ENCODE peak calls at places on chromosomes 6 and 20, in seven cellular contexts. One of them, this sample, is unnamed.

GRCh38 chr20:62891111-62891510 is 29.5 kb upstream of the TCFL5 start:
- DNase-seq in type B pancreatic cell: no peak
- DNase-seq in substantia nigra: no peak
- DNase-seq in SW 1271: no peak
- DNase-seq in uterus: no peak
- DNase-seq in GM12878: no peak
- DNase-seq in cardiac fibroblast: no peak
- DNase-seq in this sample: no peak

GRCh38 chr6:116106146-116106545 is 5.5 kb downstream of the NT5DC1 start:
- DNase-seq in SW 1271: no peak
- DNase-seq in type B pancreatic cell: no peak
- DNase-seq in GM12878: no peak
- DNase-seq in substantia nigra: no peak
- DNase-seq in cardiac fibroblast: peak
- DNase-seq in uterus: no peak
- DNase-seq in this sample: no peak

GRCh38 chr6:166313255-166314070 is 5.3 kb upstream of the PRR18 start:
- DNase-seq in uterus: no peak
- DNase-seq in type B pancreatic cell: no peak
- DNase-seq in GM12878: peak
- DNase-seq in substantia nigra: no peak
- DNase-seq in SW 1271: no peak
- DNase-seq in cardiac fibroblast: peak
- DNase-seq in this sample: no peak

GRCh38 chr20:57160985-57161384 is 105.5 kb downstream of the BMP7 start:
- DNase-seq in type B pancreatic cell: no peak
- DNase-seq in GM12878: no peak
- DNase-seq in SW 1271: no peak
- DNase-seq in uterus: no peak
- DNase-seq in cardiac fibroblast: no peak
- DNase-seq in substantia nigra: no peak
- DNase-seq in this sample: no peak

GRCh38 chr20:7859371-7859802 is 80.9 kb downstream of the HAO1 start:
- DNase-seq in type B pancreatic cell: no peak
- DNase-seq in cardiac fibroblast: peak
- DNase-seq in GM12878: peak
- DNase-seq in SW 1271: peak
- DNase-seq in uterus: no peak
- DNase-seq in substantia nigra: no peak
- DNase-seq in this sample: no peak

GRCh38 chr6:100553243-100553642 is 88.5 kb upstream of the SIM1 start:
- DNase-seq in substantia nigra: no peak
- DNase-seq in cardiac fibroblast: no peak
- DNase-seq in uterus: no peak
- DNase-seq in GM12878: no peak
- DNase-seq in SW 1271: no peak
- DNase-seq in type B pancreatic cell: no peak
- DNase-seq in this sample: no peak

GRCh38 chr6:112773217-112773616 is 426.1 kb downstream of the RFPL4B start:
- DNase-seq in SW 1271: no peak
- DNase-seq in uterus: no peak
- DNase-seq in substantia nigra: no peak
- DNase-seq in GM12878: no peak
- DNase-seq in type B pancreatic cell: no peak
- DNase-seq in cardiac fibroblast: no peak
- DNase-seq in this sample: no peak

GRCh38 chr6:12939314-12939713 is 222.7 kb downstream of the PHACTR1 start:
- DNase-seq in GM12878: no peak
- DNase-seq in uterus: no peak
- DNase-seq in SW 1271: no peak
- DNase-seq in cardiac fibroblast: peak
- DNase-seq in substantia nigra: no peak
- DNase-seq in type B pancreatic cell: no peak
- DNase-seq in this sample: no peak

GRCh38 chr6:142694054-142694453 is 250.9 kb downstream of the HIVEP2 start:
- DNase-seq in cardiac fibroblast: peak
- DNase-seq in uterus: no peak
- DNase-seq in type B pancreatic cell: no peak
- DNase-seq in GM12878: no peak
- DNase-seq in substantia nigra: no peak
- DNase-seq in SW 1271: no peak
- DNase-seq in this sample: no peak

GRCh38 chr20:9989066-9989724 is 45.6 kb upstream of the ANKEF1 start:
- DNase-seq in GM12878: no peak
- DNase-seq in SW 1271: no peak
- DNase-seq in cardiac fibroblast: peak
- DNase-seq in substantia nigra: no peak
- DNase-seq in type B pancreatic cell: no peak
- DNase-seq in uterus: no peak
- DNase-seq in this sample: no peak

GRCh38 chr6:43973351-43973750 is 153.9 kb downstream of the MRPL14 start:
- DNase-seq in substantia nigra: no peak
- DNase-seq in uterus: no peak
- DNase-seq in GM12878: no peak
- DNase-seq in type B pancreatic cell: peak
- DNase-seq in SW 1271: no peak
- DNase-seq in cardiac fibroblast: no peak
- DNase-seq in this sample: no peak

GRCh38 chr6:14822689-14823088 is 423.2 kb upstream of the JARID2 start:
- DNase-seq in GM12878: no peak
- DNase-seq in substantia nigra: no peak
- DNase-seq in type B pancreatic cell: no peak
- DNase-seq in uterus: no peak
- DNase-seq in cardiac fibroblast: no peak
- DNase-seq in SW 1271: no peak
- DNase-seq in this sample: no peak

GRCh38 chr6:3919130-3919628 is 70.0 kb downstream of the FAM50B start:
- DNase-seq in cardiac fibroblast: peak
- DNase-seq in type B pancreatic cell: no peak
- DNase-seq in substantia nigra: no peak
- DNase-seq in uterus: no peak
- DNase-seq in SW 1271: no peak
- DNase-seq in GM12878: no peak
- DNase-seq in this sample: peak

GRCh38 chr6:90294614-90294988 is 2.0 kb downstream of the BACH2 start:
- DNase-seq in uterus: no peak
- DNase-seq in type B pancreatic cell: no peak
- DNase-seq in substantia nigra: no peak
- DNase-seq in GM12878: no peak
- DNase-seq in cardiac fibroblast: no peak
- DNase-seq in SW 1271: no peak
- DNase-seq in this sample: no peak

GRCh38 chr6:11785449-11785951 is 6.9 kb upstream of the ADTRP start:
- DNase-seq in SW 1271: no peak
- DNase-seq in GM12878: peak
- DNase-seq in substantia nigra: no peak
- DNase-seq in type B pancreatic cell: no peak
- DNase-seq in cardiac fibroblast: no peak
- DNase-seq in uterus: no peak
- DNase-seq in this sample: no peak

GRCh38 chr20:52313335-52313963 is 121.9 kb upstream of the ZFP64 start:
- DNase-seq in SW 1271: peak
- DNase-seq in GM12878: no peak
- DNase-seq in substantia nigra: no peak
- DNase-seq in type B pancreatic cell: no peak
- DNase-seq in cardiac fibroblast: peak
- DNase-seq in uterus: no peak
- DNase-seq in this sample: no peak

GRCh38 chr20:8357703-8358102 is 225.6 kb downstream of the PLCB1 start:
- DNase-seq in uterus: no peak
- DNase-seq in substantia nigra: no peak
- DNase-seq in SW 1271: no peak
- DNase-seq in cardiac fibroblast: no peak
- DNase-seq in GM12878: no peak
- DNase-seq in type B pancreatic cell: no peak
- DNase-seq in this sample: no peak

GRCh38 chr6:136761227-136761922 is 30.9 kb downstream of the MAP3K5 start:
- DNase-seq in substantia nigra: no peak
- DNase-seq in SW 1271: no peak
- DNase-seq in GM12878: no peak
- DNase-seq in cardiac fibroblast: peak
- DNase-seq in type B pancreatic cell: no peak
- DNase-seq in uterus: peak
- DNase-seq in this sample: no peak

GRCh38 chr6:36029464-36029863 is 1.9 kb downstream of the MAPK14 start:
- DNase-seq in type B pancreatic cell: no peak
- DNase-seq in cardiac fibroblast: peak
- DNase-seq in substantia nigra: no peak
- DNase-seq in SW 1271: no peak
- DNase-seq in uterus: no peak
- DNase-seq in GM12878: no peak
- DNase-seq in this sample: no peak